ENCODE peak calls at places on chromosomes 11 and 22, in four cellular contexts. K is cardiac muscle cell, I is mammary epithelial cell, S is heart left ventricle. A is an unnamed sample.

GRCh38 chr22:36770116-36770945 is 5.6 kb downstream of the IFT27 start:
- DNase-seq in S (no peak), I (no peak), K (no peak), A (no peak)

GRCh38 chr11:112693781-112694180 is 267.4 kb upstream of the NCAM1 start:
- DNase-seq in I (peak), S (no peak), K (no peak), A (no peak)

GRCh38 chr22:46984751-46985506 is 222.5 kb downstream of the TBC1D22A start:
- DNase-seq in S (no peak), I (peak), K (no peak), A (peak)

GRCh38 chr11:30818721-30819120 is 232.6 kb upstream of the MPPED2 start:
- DNase-seq in I (no peak), K (no peak), S (no peak), A (no peak)

GRCh38 chr11:114057147-114057546 is 2.4 kb upstream of the ZBTB16 start:
- DNase-seq in I (no peak), K (peak), S (peak), A (no peak)

GRCh38 chr11:46597609-46598219 is 3.9 kb upstream of the AMBRA1 start:
- DNase-seq in I (no peak), S (no peak), K (no peak), A (peak)

GRCh38 chr22:45717787-45718186 is 46.2 kb downstream of the ATXN10 start:
- DNase-seq in K (no peak), S (no peak), I (peak), A (no peak)

GRCh38 chr22:24370426-24370825 is 57.0 kb upstream of the ADORA2A start:
- DNase-seq in S (no peak), I (peak), K (no peak), A (no peak)

GRCh38 chr11:57646221-57646620 is 3.5 kb downstream of the YPEL4 start:
- DNase-seq in I (no peak), S (no peak), K (no peak), A (no peak)

GRCh38 chr11:50298182-50298988 is 265.7 kb downstream of the OR4C45 start:
- DNase-seq in I (no peak), S (peak), K (no peak), A (no peak)

GRCh38 chr11:86952933-86953637 is 2.1 kb downstream of the FZD4 start:
- DNase-seq in S (no peak), I (no peak), K (no peak), A (peak)

GRCh38 chr22:48424201-48424627 is 1403.5 kb downstream of the BRD1 start:
- DNase-seq in S (no peak), K (no peak), I (no peak), A (no peak)

GRCh38 chr11:46285173-46285572 is 7.7 kb downstream of the CREB3L1 start:
- DNase-seq in S (no peak), K (no peak), I (no peak), A (no peak)

GRCh38 chr11:73389134-73389525 is 12.9 kb downstream of the RELT start:
- DNase-seq in S (no peak), I (no peak), K (no peak), A (peak)

GRCh38 chr11:2193099-2193886 is 21.7 kb upstream of the TH start:
- DNase-seq in S (peak), I (no peak), K (peak), A (no peak)

GRCh38 chr11:5317301-5317700 is 6.8 kb downstream of the OR51B2 start:
- DNase-seq in S (no peak), K (no peak), I (no peak), A (no peak)

GRCh38 chr11:114219559-114220349 is 76.4 kb upstream of the NNMT start:
- DNase-seq in K (peak), S (peak), I (no peak), A (peak)

GRCh38 chr11:83725718-83726117 is 439.6 kb upstream of the CCDC90B start:
- DNase-seq in S (no peak), K (no peak), I (no peak), A (no peak)

GRCh38 chr11:5690216-5690615 is 626 bp downstream of the TRIM22 start:
- DNase-seq in S (no peak), I (peak), K (no peak), A (peak)

GRCh38 chr22:39515266-39516050 is 4.9 kb upstream of the ATF4 start:
- DNase-seq in K (no peak), I (no peak), S (no peak), A (no peak)
- H3K4me3 ChIP-seq in K (no peak), I (no peak), S (no peak), A (no peak)

GRCh38 chr11:67237574-67237973 is 28.7 kb upstream of the GRK2 start:
- DNase-seq in S (no peak), I (no peak), K (no peak), A (no peak)

GRCh38 chr11:67242548-67242947 is 23.7 kb upstream of the GRK2 start:
- DNase-seq in S (no peak), I (no peak), K (no peak), A (no peak)

GRCh38 chr11:67240575-67241389 is 25.5 kb upstream of the GRK2 start:
- DNase-seq in S (peak), I (peak), K (peak), A (peak)

GRCh38 chr11:67238894-67239794 is 27.1 kb upstream of the GRK2 start:
- DNase-seq in K (peak), S (no peak), I (peak), A (no peak)

DNA sequence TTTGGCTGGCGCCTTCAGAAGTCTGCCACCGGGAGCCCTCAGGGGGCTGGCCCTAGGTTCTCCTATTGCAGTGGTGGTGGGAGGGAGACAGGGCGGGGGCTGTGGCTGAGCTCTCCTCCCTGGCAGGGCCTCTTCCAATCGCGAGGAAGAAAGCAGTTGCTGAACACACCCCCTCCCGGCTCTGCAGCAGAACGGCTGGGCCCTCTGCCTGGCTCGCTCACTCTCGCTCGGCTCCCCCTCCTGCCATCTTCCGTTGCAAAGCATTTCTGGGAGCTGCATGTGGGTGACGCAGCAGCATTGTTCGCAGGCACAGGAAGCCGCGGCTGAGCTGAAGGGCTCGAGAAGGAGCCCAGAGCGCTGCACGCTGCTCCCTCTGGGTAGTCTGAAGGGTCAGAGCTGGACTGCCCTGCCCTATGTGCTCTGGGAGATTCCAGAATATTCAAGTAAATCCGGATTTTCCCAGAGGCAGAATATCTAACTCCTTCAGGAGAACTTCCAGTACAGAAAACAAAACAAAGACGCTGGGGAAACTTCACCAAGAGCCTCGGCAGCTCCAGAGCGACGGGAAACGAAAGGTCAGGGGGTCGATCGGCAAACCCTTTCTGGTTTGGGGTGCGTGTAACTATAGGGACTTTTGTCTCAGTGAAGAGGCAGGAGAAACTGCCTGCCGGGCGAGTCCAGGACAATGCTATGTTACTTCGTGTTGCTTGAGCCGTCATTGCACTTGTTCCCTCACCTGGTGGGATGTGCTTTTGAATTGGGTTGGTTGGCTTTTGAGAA is 26.3 kb upstream of the GRK2 start:
- DNase-seq in K (peak), S (peak), I (peak), A (peak)
- TF ChIP-seq CTCF in K (peak), S (no peak), I (no peak), A (no peak)

GRCh38 chr11:61445535-61445934 is 15.6 kb downstream of the SDHAF2 start:
- DNase-seq in K (no peak), S (no peak), I (no peak), A (no peak)

GRCh38 chr11:61442616-61443015 is 12.7 kb downstream of the SDHAF2 start:
- DNase-seq in I (no peak), K (no peak), S (no peak), A (no peak)

GRCh38 chr11:61448552-61448927 is 18.6 kb downstream of the SDHAF2 start:
- DNase-seq in S (no peak), K (peak), I (no peak), A (no peak)

GRCh38 chr11:61447601-61448551 is 18.0 kb downstream of the SDHAF2 start:
- DNase-seq in I (peak), K (peak), S (no peak), A (no peak)

DNA sequence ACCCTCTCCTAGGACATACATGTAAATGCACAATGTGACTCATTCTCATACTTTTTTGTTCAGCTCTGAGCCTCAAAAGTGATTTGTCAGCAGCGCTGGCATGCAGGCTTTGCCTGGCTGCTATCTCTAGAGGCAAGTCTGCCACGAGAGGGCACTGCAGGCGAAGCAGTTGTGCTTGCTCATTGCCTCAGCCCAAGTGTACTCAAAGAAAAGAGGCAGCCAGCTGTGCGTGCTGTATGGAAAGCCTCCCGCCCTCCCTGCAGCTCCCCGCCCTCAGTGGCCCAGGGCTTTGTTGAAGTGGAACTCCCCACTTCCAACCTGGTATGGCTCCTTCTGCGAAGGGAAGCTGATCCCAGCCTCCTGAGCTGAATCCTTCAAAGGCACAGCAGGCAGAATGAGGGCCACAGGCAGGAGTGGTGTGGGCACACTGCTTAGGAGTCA is 16.3 kb downstream of the SDHAF2 start:
- DNase-seq in K (peak), S (peak), I (peak), A (peak)
- H3K27ac ChIP-seq in K (peak), S (peak), I (no peak), A (peak)

DNA sequence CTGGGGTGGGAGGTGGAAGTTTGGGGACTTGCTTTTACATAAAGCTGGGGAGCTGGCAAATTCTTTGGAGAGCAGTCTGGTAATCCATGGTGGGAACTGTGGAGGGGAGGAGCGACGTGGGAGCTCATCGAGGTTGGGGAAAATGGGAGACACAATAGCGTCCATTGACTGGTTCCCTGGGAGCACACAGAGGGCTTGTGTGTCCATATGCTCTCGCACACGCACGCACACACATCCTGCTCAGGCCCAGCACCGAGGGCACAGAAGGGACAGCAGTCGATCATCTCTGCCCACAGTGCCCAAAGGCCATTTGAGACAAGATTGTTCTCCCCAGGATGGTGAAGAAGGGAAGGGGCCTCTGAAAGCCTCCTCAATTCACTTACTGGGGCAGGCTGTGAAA is 53.7 kb downstream of the FBXO7 start:
- DNase-seq in S (no peak), I (no peak), K (no peak), A (no peak)
- H3K4me3 ChIP-seq in S (no peak), I (no peak), K (no peak), A (no peak)

GRCh38 chr22:49799431-49800075 is 28.1 kb downstream of the BRD1 start:
- DNase-seq in I (no peak), K (no peak), S (no peak), A (no peak)

GRCh38 chr22:49803134-49803533 is 24.5 kb downstream of the BRD1 start:
- DNase-seq in I (no peak), K (no peak), S (no peak), A (no peak)

GRCh38 chr22:49801391-49802060 is 26.1 kb downstream of the BRD1 start:
- DNase-seq in I (no peak), S (no peak), K (no peak), A (no peak)

GRCh38 chr22:49798486-49799151 is 29.1 kb downstream of the BRD1 start:
- DNase-seq in K (no peak), S (no peak), I (no peak), A (no peak)

GRCh38 chr22:49800408-49801238 is 27.1 kb downstream of the BRD1 start:
- DNase-seq in S (peak), I (no peak), K (no peak), A (no peak)
- TF ChIP-seq CTCF in S (peak), I (no peak), K (no peak), A (peak)

A was measured in brain microvascular endothelial cell.